ENCODE peak calls at places on chromosomes 11 and 22, in seven cellular contexts. C is brain microvascular endothelial cell, R is kidney epithelial cell, W is bronchial epithelial cell, E is tibial nerve, L is right cardiac atrium, Q is lower lobe of right lung. O is an unnamed sample.

GRCh38 chr11:117805048-117805447 is 8.0 kb upstream of the DSCAML1 start:
- DNase-seq in C (no peak), R (no peak), W (peak), E (no peak), L (no peak), Q (no peak), O (no peak)

GRCh38 chr22:36900225-36900624 is 13.2 kb upstream of the CSF2RB start:
- DNase-seq in C (no peak), R (no peak), W (no peak), E (no peak), L (no peak), Q (no peak), O (no peak)

GRCh38 chr22:49289822-49290221 is 537.9 kb downstream of the BRD1 start:
- DNase-seq in C (no peak), R (no peak), W (no peak), E (no peak), L (no peak), Q (no peak), O (no peak)

GRCh38 chr22:39179401-39179827 is 26.9 kb upstream of the CBX7 start:
- DNase-seq in C (no peak), R (no peak), W (no peak), E (no peak), L (no peak), Q (no peak), O (no peak)

GRCh38 chr11:112150517-112150916 is 13.4 kb downstream of the IL18 start:
- DNase-seq in C (no peak), R (no peak), W (no peak), E (no peak), L (no peak), Q (no peak), O (no peak)

GRCh38 chr22:45240810-45241631 is at the start of gene KIAA0930:
- DNase-seq in C (peak), R (no peak), W (no peak), E (peak), L (peak), Q (peak), O (peak)

GRCh38 chr11:69382131-69383128 is 88.5 kb downstream of the MYEOV start:
- DNase-seq in C (no peak), R (no peak), W (no peak), E (no peak), L (peak), Q (peak), O (no peak)

GRCh38 chr11:33588056-33588455 is 112.6 kb downstream of the C11orf91 start:
- DNase-seq in C (no peak), R (no peak), W (no peak), E (no peak), L (no peak), Q (no peak), O (no peak)

GRCh38 chr11:110986016-110986415 is 259.5 kb upstream of the POU2AF2 start:
- DNase-seq in C (no peak), R (no peak), W (no peak), E (no peak), L (no peak), Q (no peak), O (no peak)

GRCh38 chr11:77092382-77092781 is 10.3 kb upstream of the OMP start:
- DNase-seq in C (no peak), R (no peak), W (no peak), E (no peak), L (peak), Q (peak), O (no peak)

GRCh38 chr22:31625661-31626426 is 36.2 kb downstream of the PISD start:
- DNase-seq in C (peak), R (no peak), W (no peak), E (peak), L (peak), Q (no peak), O (no peak)

GRCh38 chr11:128572965-128573364 is 14.4 kb downstream of the ETS1 start:
- DNase-seq in C (no peak), R (no peak), W (no peak), E (no peak), L (peak), Q (no peak), O (no peak)

GRCh38 chr11:79013509-79013908 is 427.3 kb downstream of the TENM4 start:
- DNase-seq in C (no peak), R (no peak), W (peak), E (no peak), L (no peak), Q (no peak), O (no peak)

GRCh38 chr11:31947051-31947450 is 135.9 kb upstream of the PAX6 start:
- DNase-seq in C (no peak), R (no peak), W (no peak), E (no peak), L (no peak), Q (no peak), O (no peak)

GRCh38 chr22:50633771-50634170 is 5.8 kb upstream of the ARSA start:
- DNase-seq in C (no peak), R (no peak), W (no peak), E (no peak), L (no peak), Q (no peak), O (no peak)

GRCh38 chr11:104120493-104121200 is 43.3 kb downstream of the PDGFD start:
- DNase-seq in C (no peak), R (no peak), W (no peak), E (no peak), L (no peak), Q (no peak), O (no peak)

GRCh38 chr11:121199516-121199915 is 93.1 kb upstream of the SC5D start:
- DNase-seq in C (no peak), R (no peak), W (no peak), E (no peak), L (no peak), Q (no peak), O (no peak)

GRCh38 chr11:11505190-11505589 is 116.6 kb downstream of the GALNT18 start:
- DNase-seq in C (no peak), R (no peak), W (no peak), E (no peak), L (no peak), Q (no peak), O (no peak)

GRCh38 chr22:36465232-36466021 is 16.0 kb downstream of the TXN2 start:
- DNase-seq in C (peak), R (peak), W (peak), E (no peak), L (peak), Q (peak), O (no peak)

GRCh38 chr11:5712507-5712906 is 22.9 kb downstream of the TRIM22 start:
- DNase-seq in C (no peak), R (no peak), W (peak), E (no peak), L (no peak), Q (no peak), O (peak)

GRCh38 chr11:92976681-92977080 is 7.2 kb downstream of the MTNR1B start:
- DNase-seq in C (no peak), R (no peak), W (no peak), E (no peak), L (no peak), Q (no peak), O (no peak)

GRCh38 chr11:111693224-111693937 is 72.8 kb downstream of the PPP2R1B start:
- DNase-seq in C (no peak), R (no peak), W (no peak), E (no peak), L (no peak), Q (no peak), O (no peak)

GRCh38 chr22:46419754-46420571 is 84.4 kb downstream of the TRMU start:
- DNase-seq in C (no peak), R (no peak), W (no peak), E (no peak), L (peak), Q (no peak), O (no peak)

GRCh38 chr22:39214383-39215069 is 30.3 kb downstream of the PDGFB start:
- DNase-seq in C (no peak), R (peak), W (peak), E (no peak), L (no peak), Q (peak), O (no peak)

GRCh38 chr11:69010964-69011623 is 2.0 kb downstream of the MRGPRF start:
- DNase-seq in C (peak), R (no peak), W (peak), E (peak), L (peak), Q (peak), O (peak)

GRCh38 chr11:67504023-67504949 is 877 bp downstream of the PITPNM1 start:
- DNase-seq in C (peak), R (no peak), W (no peak), E (no peak), L (peak), Q (no peak), O (no peak)

GRCh38 chr11:33829430-33830141 is 55.3 kb upstream of the FBXO3 start:
- DNase-seq in C (peak), R (peak), W (peak), E (peak), L (peak), Q (no peak), O (peak)

GRCh38 chr22:28594784-28595324 is 84.8 kb downstream of the TTC28 start:
- DNase-seq in C (peak), R (peak), W (peak), E (no peak), L (no peak), Q (no peak), O (peak)

GRCh38 chr11:116733386-116733755 is 39.4 kb downstream of the BUD13 start:
- DNase-seq in C (no peak), R (no peak), W (no peak), E (no peak), L (no peak), Q (no peak), O (no peak)

GRCh38 chr11:121964591-121964990 is 151.4 kb downstream of the BLID start:
- DNase-seq in C (peak), R (no peak), W (peak), E (no peak), L (no peak), Q (no peak), O (peak)

GRCh38 chr11:72641900-72642814 is 32.1 kb downstream of the PDE2A start:
- DNase-seq in C (no peak), R (no peak), W (no peak), E (no peak), L (peak), Q (peak), O (no peak)

GRCh38 chr11:47393163-47394049 is 15.0 kb upstream of the SLC39A13 start:
- DNase-seq in C (peak), R (no peak), W (no peak), E (no peak), L (peak), Q (peak), O (no peak)

GRCh38 chr11:69969890-69970784 is 108.0 kb upstream of the ANO1 start:
- DNase-seq in C (no peak), R (no peak), W (no peak), E (no peak), L (no peak), Q (no peak), O (peak)

GRCh38 chr22:45880091-45880651 is 96.8 kb downstream of the WNT7B start:
- DNase-seq in C (no peak), R (no peak), W (no peak), E (no peak), L (no peak), Q (peak), O (no peak)

GRCh38 chr11:39630365-39630764 is 1829.1 kb downstream of the LRRC4C start:
- DNase-seq in C (no peak), R (no peak), W (no peak), E (no peak), L (no peak), Q (no peak), O (no peak)

GRCh38 chr11:43942651-43943356 is 367 bp downstream of the C11orf96 start:
- DNase-seq in C (peak), R (no peak), W (no peak), E (no peak), L (peak), Q (peak), O (no peak)

GRCh38 chr22:42065408-42066132 is 5.0 kb downstream of the NAGA start:
- DNase-seq in C (no peak), R (no peak), W (no peak), E (no peak), L (no peak), Q (no peak), O (no peak)
- H3K4me3 ChIP-seq in C (no peak), R (no peak), W (no peak), E (no peak), L (no peak), Q (no peak), O (no peak)

GRCh38 chr11:65885808-65886536 is 2.3 kb downstream of the FIBP start:
- DNase-seq in C (no peak), R (no peak), W (no peak), E (no peak), L (no peak), Q (peak), O (no peak)
- H3K4me3 ChIP-seq in C (no peak), R (no peak), W (no peak), E (no peak), L (no peak), Q (no peak), O (no peak)

GRCh38 chr11:27354359-27354965 is 8.6 kb downstream of the CCDC34 start:
- DNase-seq in C (no peak), R (no peak), W (no peak), E (no peak), L (no peak), Q (no peak), O (no peak)
- H3K4me3 ChIP-seq in C (no peak), R (no peak), W (no peak), E (no peak), L (no peak), Q (no peak), O (no peak)

GRCh38 chr22:30016596-30016995 is 63.7 kb upstream of the HORMAD2 start:
- DNase-seq in C (no peak), R (no peak), W (no peak), E (no peak), L (no peak), Q (no peak), O (no peak)

GRCh38 chr22:30015846-30016245 is 64.4 kb upstream of the HORMAD2 start:
- DNase-seq in C (peak), R (no peak), W (no peak), E (no peak), L (no peak), Q (no peak), O (no peak)

GRCh38 chr22:30017375-30017774 is 62.9 kb upstream of the HORMAD2 start:
- DNase-seq in C (no peak), R (no peak), W (no peak), E (no peak), L (no peak), Q (no peak), O (no peak)

GRCh38 chr22:30015229-30015797 is 65.0 kb upstream of the HORMAD2 start:
- DNase-seq in C (no peak), R (no peak), W (peak), E (no peak), L (no peak), Q (no peak), O (no peak)

DNA sequence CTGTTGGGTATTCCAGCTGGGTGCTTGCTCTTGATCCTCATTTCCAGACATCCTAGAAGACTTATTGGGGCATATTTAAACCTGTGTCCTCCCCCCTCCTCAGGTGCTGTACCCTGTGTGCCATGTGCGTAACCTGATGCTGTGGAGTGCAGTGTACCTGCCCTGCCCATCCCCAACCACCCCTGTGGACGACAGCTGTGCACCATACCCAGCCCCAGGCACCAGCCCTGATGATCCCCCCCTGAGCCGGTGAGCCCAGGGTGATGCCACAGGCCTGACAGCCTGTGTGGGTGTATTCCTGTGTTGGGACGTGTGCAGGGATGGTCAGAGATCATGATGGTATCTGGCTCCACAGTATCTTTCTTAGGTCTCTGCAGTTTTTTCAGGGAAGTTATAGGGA is 62.4 kb upstream of the HORMAD2 start:
- DNase-seq in C (no peak), R (no peak), W (no peak), E (no peak), L (no peak), Q (no peak), O (no peak)
- H3K4me3 ChIP-seq in C (no peak), R (no peak), W (no peak), E (no peak), L (no peak), Q (no peak), O (no peak)

DNA sequence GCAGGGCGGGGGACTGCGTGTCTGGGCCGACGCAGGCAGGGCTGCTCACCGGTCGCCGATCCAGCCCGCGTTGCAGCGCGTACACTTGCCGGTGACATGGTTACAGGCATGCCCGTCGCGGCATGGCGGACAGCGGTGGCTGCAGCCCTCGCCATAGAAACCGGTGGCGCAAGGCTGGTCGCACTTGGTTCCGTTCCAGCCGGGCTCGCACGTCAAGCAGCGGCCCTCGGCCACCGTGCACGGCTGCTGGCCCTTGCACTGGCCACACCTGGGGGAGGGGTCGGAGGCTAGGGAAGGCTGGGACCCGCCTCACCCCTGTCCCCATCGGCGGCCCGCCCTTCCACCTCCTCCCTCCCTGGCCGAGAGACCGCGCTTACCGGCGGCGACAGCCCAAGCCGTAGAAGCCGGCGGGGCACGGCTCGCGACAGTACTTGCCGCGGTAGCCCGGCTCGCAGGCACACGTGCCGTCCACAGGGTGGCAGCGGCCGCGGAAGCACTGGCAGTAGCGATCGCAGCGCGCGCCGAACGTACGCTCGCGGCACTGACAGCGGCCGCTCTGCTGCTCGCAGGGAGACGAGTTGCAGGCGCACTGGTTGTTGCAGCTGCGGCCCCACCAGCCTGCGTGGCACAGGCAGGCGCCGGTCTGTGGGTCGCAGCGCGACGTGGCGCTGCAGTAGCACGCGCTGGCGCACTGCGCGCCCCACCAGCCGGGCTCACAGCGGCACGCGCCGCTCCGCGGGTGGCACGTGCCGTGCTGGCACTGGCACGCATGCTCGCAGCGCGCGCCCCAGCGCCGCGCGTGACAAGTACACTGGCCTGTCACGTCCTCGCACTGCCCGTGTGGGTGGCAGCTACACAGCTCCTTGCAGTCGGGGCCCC is 6.7 kb downstream of the SCARF2 start:
- DNase-seq in C (no peak), R (no peak), W (peak), E (no peak), L (no peak), Q (peak), O (peak)
- H3K4me3 ChIP-seq in C (peak), R (peak), W (peak), E (no peak), L (no peak), Q (peak), O (peak)

DNA sequence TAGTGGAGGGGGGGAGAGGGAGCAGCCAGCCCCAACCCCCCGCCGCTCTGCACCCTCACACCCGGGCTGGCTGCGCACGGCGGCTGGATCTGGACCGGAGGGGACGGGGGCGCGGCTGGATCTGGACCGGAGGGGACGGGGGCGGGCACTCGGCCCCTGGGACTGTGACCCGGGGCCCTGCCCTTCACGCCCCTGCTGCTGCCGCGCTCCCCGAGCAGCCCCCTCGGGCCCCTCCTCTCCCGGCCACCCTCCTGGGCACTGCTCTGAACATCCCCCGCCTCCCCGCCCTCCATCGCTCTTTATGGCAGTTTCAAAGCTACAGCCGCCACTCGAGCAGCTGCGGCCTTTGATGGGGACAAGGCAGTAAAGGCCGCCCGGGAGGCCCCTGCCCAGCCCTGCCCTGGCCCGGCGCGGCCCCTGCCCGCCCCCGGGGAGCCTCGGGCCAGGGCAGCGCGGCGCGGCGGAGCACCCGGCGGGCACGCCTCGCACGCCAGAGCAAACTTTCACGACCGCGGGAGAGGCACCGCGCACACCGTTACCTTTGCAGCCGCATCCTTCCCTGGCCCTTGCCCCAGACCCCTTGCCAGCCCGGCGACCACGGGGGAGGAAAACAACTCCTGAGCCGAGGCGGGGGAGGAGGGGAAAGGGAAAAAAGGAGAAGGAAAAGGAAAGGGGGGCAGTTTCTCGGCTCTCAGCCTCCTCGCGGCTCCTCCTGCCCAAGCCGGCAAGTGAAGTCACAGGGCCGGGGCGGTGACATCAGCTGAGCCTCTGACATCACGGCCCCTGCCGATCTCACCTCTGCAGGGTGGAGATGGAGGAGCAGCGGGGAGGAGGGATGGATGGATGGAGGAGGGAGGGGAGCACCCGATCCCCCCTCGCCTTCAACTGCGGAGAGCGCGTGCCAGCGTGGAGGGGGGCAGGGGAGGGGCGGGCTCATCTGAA is 13.1 kb upstream of the TCF20 start:
- DNase-seq in C (no peak), R (no peak), W (no peak), E (no peak), L (no peak), Q (peak), O (no peak)
- H3K4me3 ChIP-seq in C (peak), R (no peak), W (peak), E (peak), L (peak), Q (peak), O (no peak)

GRCh38 chr22:35404176-35404575 is 4.2 kb downstream of the MCM5 start:
- DNase-seq in C (no peak), R (no peak), W (no peak), E (no peak), L (no peak), Q (no peak), O (no peak)
- H3K4me3 ChIP-seq in C (no peak), R (no peak), W (no peak), E (no peak), L (no peak), Q (no peak), O (no peak)

O was measured in Jurkat, Clone E6-1.